ENCODE peak calls at places on chromosomes 7 and 10, in five cellular contexts. T, A, P, R and Z are unnamed samples.

GRCh38 chr7:16926283-16926682 is 44.5 kb upstream of the AGR3 start:
- DNase-seq in A (no peak), R (peak; percentile 68), P (no peak), T (no peak), Z (no peak)

GRCh38 chr7:151351967-151352366 is 10.4 kb downstream of the NUB1 start:
- DNase-seq in T (no peak), P (no peak), R (no peak), A (peak; percentile 83), Z (no peak)

GRCh38 chr7:22488643-22489462 is 11.1 kb downstream of the STEAP1B start:
- DNase-seq in A (peak; percentile 39), R (peak; percentile 31), P (peak; percentile 75), T (peak; percentile 49), Z (peak; percentile 26)

GRCh38 chr10:91556691-91557529 is 76.0 kb downstream of the PPP1R3C start:
- DNase-seq in T (no peak), P (no peak), A (no peak), R (no peak), Z (no peak)

GRCh38 chr7:151801291-151801690 is 75.6 kb downstream of the PRKAG2 start:
- DNase-seq in R (no peak), A (no peak), T (no peak), P (no peak), Z (no peak)

GRCh38 chr10:48589266-48589665 is 15.6 kb downstream of the ARHGAP22 start:
- DNase-seq in R (peak; percentile 90), A (no peak), P (peak; percentile 63), T (no peak), Z (no peak)

GRCh38 chr7:124031919-124032318 is 948 bp downstream of the TMEM229A start:
- DNase-seq in A (no peak), P (no peak), R (no peak), T (no peak), Z (peak; percentile 67)

GRCh38 chr7:151415375-151416112 is 5.7 kb upstream of the WDR86 start:
- DNase-seq in A (no peak), R (no peak), P (peak; percentile 44), T (peak; percentile 55), Z (no peak)

GRCh38 chr10:129656642-129657041 is 189.6 kb downstream of the MGMT start:
- DNase-seq in T (no peak), R (no peak), P (no peak), A (no peak), Z (no peak)

GRCh38 chr7:115340828-115341227 is 418.9 kb downstream of the MDFIC start:
- DNase-seq in R (peak; percentile 91), T (no peak), P (peak; percentile 60), A (no peak), Z (no peak)

DNA sequence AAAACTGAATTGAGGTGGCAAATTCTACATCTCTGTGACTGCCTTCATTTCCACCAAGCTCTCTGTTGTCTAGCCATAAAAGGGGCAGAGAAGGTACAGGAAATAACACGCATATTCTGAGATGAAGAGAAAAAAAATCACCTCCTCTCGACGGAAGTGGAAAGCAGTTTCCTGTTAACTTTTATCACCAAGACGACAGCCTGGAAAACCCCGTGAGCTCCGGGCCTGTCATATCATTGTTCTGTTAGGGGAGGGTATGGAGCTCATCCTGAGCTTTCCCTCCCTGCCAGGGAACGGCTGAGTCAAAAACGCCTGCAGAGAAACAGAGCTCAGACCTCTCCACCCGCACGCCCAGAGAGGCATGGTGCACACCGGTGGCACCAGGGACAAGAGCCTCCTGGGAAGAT is 200.3 kb downstream of the PRPF18 start:
- DNase-seq in A (peak; percentile 88), T (no peak), P (peak; percentile 39), R (peak; percentile 52), Z (peak; percentile 42)
- H3K27ac ChIP-seq in A (peak overlapping the region; percentile 80), T (no peak overlapping the region), P (no peak overlapping the region), R (peak overlapping the region; percentile 69), Z (no peak overlapping the region)

DNA sequence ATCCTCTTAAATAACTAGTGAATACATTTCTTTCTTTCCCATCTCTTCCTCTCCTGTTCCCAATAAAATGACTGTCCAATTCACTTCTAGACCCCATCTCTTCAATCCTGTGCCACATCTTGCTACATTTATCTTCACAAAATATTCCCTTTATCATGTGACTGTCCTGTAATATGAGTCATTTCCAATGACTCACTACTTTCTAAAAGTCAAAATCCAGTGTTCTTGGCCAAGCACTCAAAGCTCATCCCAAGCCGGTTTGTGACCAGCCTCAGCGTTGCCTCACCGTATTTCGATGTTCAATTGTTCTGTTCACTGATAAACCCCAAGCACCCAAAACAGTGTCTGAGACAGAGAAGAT is 104.7 kb downstream of the PARD3 start:
- DNase-seq in P (peak; percentile 79), A (no peak), T (peak; percentile 65), R (peak; percentile 68), Z (no peak)
- H3K27ac ChIP-seq in P (peak overlapping the region; percentile 75), A (no peak overlapping the region), T (peak overlapping the region; percentile 41), R (peak overlapping the region; percentile 39), Z (no peak overlapping the region)

GRCh38 chr10:9986786-9987185 is 1030.9 kb upstream of the CELF2 start:
- DNase-seq in R (no peak), A (no peak), T (no peak), P (no peak), Z (no peak)
- H3K27ac ChIP-seq in R (no peak overlapping the region), A (no peak overlapping the region), T (no peak overlapping the region), P (no peak overlapping the region), Z (no peak overlapping the region)

GRCh38 chr10:11841375-11841774 is 18.2 kb downstream of the PROSER2 start:
- DNase-seq in A (no peak), P (no peak), R (no peak), T (no peak), Z (no peak)
- H3K27ac ChIP-seq in A (no peak overlapping the region), P (no peak overlapping the region), R (no peak overlapping the region), T (no peak overlapping the region), Z (no peak overlapping the region)

DNA sequence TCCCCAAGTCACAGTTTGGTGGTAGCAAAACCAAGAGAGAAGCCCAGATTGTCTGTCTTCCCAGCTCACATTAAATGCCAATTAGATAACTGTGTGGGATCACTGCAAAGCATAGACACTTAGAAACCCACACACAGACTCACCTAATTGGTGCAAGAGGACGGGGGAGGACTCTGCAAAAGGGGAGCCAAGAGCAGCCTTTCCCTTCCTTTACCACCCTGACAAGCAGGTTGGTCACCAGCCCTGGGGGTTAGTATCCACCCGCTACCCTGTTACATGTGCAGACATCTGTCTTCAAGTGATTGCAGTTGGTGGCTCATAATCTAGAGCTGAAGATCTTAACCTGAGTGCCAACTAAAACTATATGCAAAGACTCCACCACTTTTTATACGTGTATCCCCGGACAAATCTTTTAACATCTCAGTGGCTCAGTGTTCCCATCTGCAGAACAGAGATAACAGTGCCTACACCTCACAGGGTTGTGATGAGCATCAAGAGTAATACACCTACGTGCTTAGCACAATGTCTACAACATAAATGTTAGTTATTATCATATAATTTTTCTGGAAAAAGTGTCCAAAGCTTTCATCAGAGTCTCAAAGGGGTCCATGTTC is 56.9 kb downstream of the SORBS1 start:
- DNase-seq in T (no peak), R (no peak), P (peak; percentile 11), A (no peak), Z (no peak)
- H3K27ac ChIP-seq in T (no peak overlapping the region), R (no peak overlapping the region), P (no peak overlapping the region), A (no peak overlapping the region), Z (peak overlapping the region; percentile 89)

GRCh38 chr10:124632064-124632531 is 112.1 kb downstream of the FAM53B start:
- DNase-seq in T (no peak), P (no peak), A (peak; percentile 34), R (peak; percentile 53), Z (no peak)
- H3K27ac ChIP-seq in T (no peak overlapping the region), P (peak overlapping the region; percentile 94), A (no peak overlapping the region), R (no peak overlapping the region), Z (peak overlapping the region; percentile 71)

DNA sequence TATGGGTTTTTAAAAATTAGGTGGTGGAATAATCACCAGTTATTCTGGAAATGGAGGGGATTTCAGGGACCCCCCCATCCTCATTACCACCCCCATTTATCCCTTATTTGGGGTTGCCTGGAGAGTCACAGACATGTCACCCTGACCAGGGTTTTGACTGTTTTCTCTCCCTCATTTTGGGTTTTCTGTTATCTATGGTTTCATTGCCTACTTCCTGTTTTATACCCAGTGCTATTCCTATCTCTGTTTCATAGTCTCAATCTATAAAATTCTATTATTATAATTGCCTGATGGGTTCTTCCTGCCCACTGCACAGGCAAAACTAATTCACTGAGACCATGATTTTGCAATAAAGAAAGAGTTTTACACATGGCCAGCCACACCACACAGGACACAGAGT is 15.9 kb upstream of the FAM221A start:
- DNase-seq in R (no peak), A (no peak), T (no peak), P (no peak), Z (no peak)
- H3K27ac ChIP-seq in R (no peak overlapping the region), A (no peak overlapping the region), T (no peak overlapping the region), P (no peak overlapping the region), Z (no peak overlapping the region)

GRCh38 chr10:30778769-30779168 is 149.2 kb upstream of the LYZL2 start:
- DNase-seq in P (no peak), R (no peak), A (no peak), T (no peak), Z (no peak)

GRCh38 chr10:30782543-30783461 is 153.2 kb upstream of the LYZL2 start:
- DNase-seq in R (peak; percentile 63), P (no peak), T (no peak), A (no peak), Z (no peak)

GRCh38 chr10:30783939-30784500 is 154.5 kb upstream of the LYZL2 start:
- DNase-seq in P (peak; percentile 76), T (no peak), R (peak; percentile 81), A (peak; percentile 80), Z (peak; percentile 80)

GRCh38 chr10:30784521-30784895 is 155.0 kb upstream of the LYZL2 start:
- DNase-seq in A (peak; percentile 37), T (no peak), R (peak; percentile 61), P (no peak), Z (no peak)

DNA sequence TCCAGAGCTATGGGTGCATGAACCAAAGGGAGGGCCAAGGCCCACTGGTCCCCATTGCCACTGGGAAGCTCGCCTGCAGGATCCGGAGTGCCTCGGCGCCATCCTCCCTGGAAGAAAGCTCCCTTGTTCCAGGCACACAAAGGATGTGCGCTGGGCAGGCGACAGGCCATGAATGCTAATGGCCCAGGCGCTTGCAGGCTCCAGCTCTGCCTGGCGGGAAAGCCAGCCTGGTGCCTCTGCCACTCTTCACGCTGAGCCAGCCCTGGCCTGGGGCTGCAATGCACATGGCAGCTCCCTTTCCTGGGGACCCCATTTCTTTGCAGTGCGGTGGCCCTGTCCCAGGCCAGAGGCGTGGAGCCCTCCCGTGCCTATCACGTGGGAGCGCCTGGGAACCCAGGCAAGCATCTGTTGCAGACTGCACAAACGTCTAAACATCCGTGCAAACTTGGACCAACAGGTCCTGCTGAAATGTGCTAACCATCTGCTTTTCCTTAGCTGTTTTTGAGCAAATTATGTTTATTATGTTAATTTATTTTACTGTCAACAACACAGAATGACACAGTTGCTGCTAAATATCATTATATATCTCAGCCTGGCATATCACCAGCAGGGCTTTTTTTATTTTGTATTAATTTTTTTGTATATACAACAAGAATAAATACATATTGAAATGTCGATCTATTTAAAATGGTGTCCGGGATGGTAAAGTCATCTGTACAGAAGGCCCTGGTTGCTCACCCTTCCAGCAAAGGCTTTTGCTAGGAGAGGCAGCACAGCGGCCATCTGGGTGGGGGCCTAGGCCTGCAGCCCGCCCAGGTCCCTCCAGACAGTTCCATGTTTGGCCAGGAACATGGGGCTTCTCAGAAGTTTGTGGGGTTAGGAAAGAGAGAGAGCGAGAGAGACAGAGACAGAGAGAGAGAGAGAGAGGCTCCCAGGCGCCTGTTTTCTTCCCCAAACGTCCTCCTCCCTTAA is 152.3 kb upstream of the LYZL2 start:
- DNase-seq in A (no peak), P (no peak), T (no peak), R (no peak), Z (peak; percentile 95)
- H3K27ac ChIP-seq in A (no peak overlapping the region), P (no peak overlapping the region), T (no peak overlapping the region), R (no peak overlapping the region), Z (peak overlapping the region; percentile 97)